ENCODE peak calls at places on chromosome 5, in four cellular contexts. W is neuronal stem cell, J is mesendoderm, X is IMR-90. V is an unnamed sample.

GRCh38 chr5:777756-778161 is 6.8 kb downstream of the ZDHHC11B start:
- DNase-seq in J (no peak), W (no peak), X (no peak), V (peak; percentile 21)

GRCh38 chr5:93174930-93175329 is 406.1 kb downstream of the NR2F1-AS1 start:
- DNase-seq in X (no peak), W (no peak), J (no peak), V (no peak)

GRCh38 chr5:157690690-157691433 is 19.5 kb downstream of the C5orf52 start:
- DNase-seq in X (no peak), J (no peak), W (no peak), V (no peak)

GRCh38 chr5:128236334-128236733 is 152.8 kb downstream of the SLC12A2 start:
- DNase-seq in J (no peak), X (no peak), W (no peak), V (no peak)

GRCh38 chr5:42889311-42889933 is 77.7 kb upstream of the SELENOP start:
- DNase-seq in W (peak; percentile 71), X (peak; percentile 61), J (peak; percentile 84), V (peak; percentile 69)

GRCh38 chr5:35354751-35355150 is 124.5 kb upstream of the PRLR start:
- DNase-seq in J (no peak), W (no peak), X (no peak), V (no peak)

GRCh38 chr5:584846-585245 is 27.3 kb upstream of the CEP72 start:
- DNase-seq in W (no peak), J (no peak), X (no peak), V (no peak)

GRCh38 chr5:138632900-138633489 is 57.8 kb upstream of the HSPA9 start:
- DNase-seq in J (peak; percentile 99), X (peak; percentile 75), W (peak; percentile 82), V (peak; percentile 94)

GRCh38 chr5:518721-519120 is 5.5 kb downstream of the SLC9A3 start:
- DNase-seq in J (no peak), W (no peak), X (no peak), V (no peak)

GRCh38 chr5:401216-402034 is 41.6 kb upstream of the EXOC3 start:
- DNase-seq in W (no peak), J (no peak), X (no peak), V (peak; percentile 25)

GRCh38 chr5:170923910-170924620 is 62.2 kb downstream of the RANBP17 start:
- DNase-seq in W (no peak), X (no peak), J (no peak), V (no peak)

GRCh38 chr5:135173662-135174290 is 139.7 kb upstream of the PITX1 start:
- DNase-seq in J (peak; percentile 30), X (no peak), W (no peak), V (no peak)

GRCh38 chr5:123795688-123796087 is 283.7 kb downstream of the CSNK1G3 start:
- DNase-seq in X (peak; percentile 78), W (no peak), J (no peak), V (no peak)

DNA sequence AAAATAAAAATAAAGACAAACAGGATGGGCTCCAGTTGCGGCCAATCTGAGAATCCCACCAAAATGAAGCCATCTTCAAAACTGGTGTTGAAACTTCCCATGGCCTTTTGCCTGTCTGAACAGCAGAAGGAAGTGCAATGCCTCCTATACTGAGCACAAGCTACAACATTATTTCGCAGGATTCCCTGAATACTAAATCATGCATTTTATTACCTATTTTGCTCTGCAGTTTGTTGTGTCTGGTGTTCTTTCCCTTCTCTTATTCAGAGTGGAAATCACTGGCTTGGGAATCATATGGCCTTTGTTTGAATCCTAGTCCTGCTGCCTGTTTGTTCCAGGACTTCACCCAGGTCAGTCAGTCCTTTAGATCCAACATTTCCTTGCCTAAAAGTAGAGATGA is at the start of gene OR2Y1:
- DNase-seq in X (no peak), J (no peak), W (no peak), V (no peak)
- H3K23ac ChIP-seq in X (no peak within 1 kb of the TSS), J (no peak within 1 kb of the TSS), W (peak within 1 kb of the TSS; percentile 47), V (no peak within 1 kb of the TSS)

GRCh38 chr5:149999359-149999758 is 1.1 kb downstream of the TIGD6 start:
- DNase-seq in J (no peak), X (no peak), W (no peak), V (no peak)

GRCh38 chr5:150000990-150001659 is 586 bp downstream of the HMGXB3 start:
- DNase-seq in W (peak; percentile 32), X (peak; percentile 50), J (peak; percentile 70), V (peak; percentile 39)

GRCh38 chr5:149999866-150000260 is 591 bp downstream of the TIGD6 start:
- DNase-seq in X (no peak), W (no peak), J (no peak), V (no peak)

GRCh38 chr5:150001660-150002493 is 1.3 kb downstream of the HMGXB3 start:
- DNase-seq in X (peak; percentile 75), J (peak; percentile 84), W (peak; percentile 26), V (peak; percentile 56)

GRCh38 chr5:150000261-150000989 is at the start of the genes HMGXB3 and TIGD6:
- DNase-seq in W (peak; percentile 88), J (peak; percentile 99), X (peak; percentile 95), V (peak; percentile 96)
- H3K23ac ChIP-seq in W (peak within 1 kb of the TSS; percentile 95), J (peak within 1 kb of the TSS; percentile 92), X (peak within 1 kb of the TSS; percentile 94), V (no peak within 1 kb of the TSS)

DNA sequence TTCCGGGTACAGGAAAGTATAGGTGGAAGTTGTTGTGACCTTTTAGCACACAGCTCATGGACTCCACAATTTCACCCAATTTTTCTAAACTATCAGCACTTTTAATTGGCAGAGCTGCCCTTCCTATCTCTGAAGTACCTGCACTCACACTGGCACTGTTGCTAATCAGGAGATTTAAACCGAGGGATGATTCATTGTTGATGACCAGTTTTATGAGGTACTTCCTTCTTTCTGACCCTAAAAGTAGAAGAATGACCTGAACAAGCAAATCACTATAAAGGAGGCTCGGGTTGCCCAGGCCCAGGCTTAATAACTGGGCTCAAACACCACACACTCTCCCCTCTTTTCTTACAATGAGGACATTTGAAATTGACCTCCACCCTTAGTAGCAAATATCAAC is 105.9 kb downstream of the KCNN2 start:
- DNase-seq in W (no peak), X (peak; percentile 17), J (no peak), V (no peak)
- H3K23ac ChIP-seq in W (no peak overlapping the region), X (no peak overlapping the region), J (no peak overlapping the region), V (no peak overlapping the region)

GRCh38 chr5:179822059-179822432 is 1.3 kb downstream of the SQSTM1 start:
- DNase-seq in J (no peak), X (no peak), W (no peak), V (no peak)

GRCh38 chr5:179819296-179820126 is 1.2 kb upstream of the SQSTM1 start:
- DNase-seq in W (no peak), X (peak; percentile 77), J (peak; percentile 94), V (peak; percentile 90)

GRCh38 chr5:179821298-179822058 is 773 bp downstream of the SQSTM1 start:
- DNase-seq in X (peak; percentile 90), J (peak; percentile 90), W (no peak), V (peak; percentile 87)

GRCh38 chr5:179820127-179820482 is 600 bp upstream of the SQSTM1 start:
- DNase-seq in X (no peak), J (no peak), W (no peak), V (no peak)

GRCh38 chr5:179820483-179821297 is at the start of gene SQSTM1:
- DNase-seq in W (peak; percentile 81), X (peak; percentile 74), J (peak; percentile 79), V (peak; percentile 73)
- H3K23ac ChIP-seq in W (peak within 1 kb of the TSS; percentile 99), X (peak within 1 kb of the TSS; percentile 92), J (peak within 1 kb of the TSS; percentile 95), V (no peak within 1 kb of the TSS)

GRCh38 chr5:112906637-112907036 is 15.4 kb downstream of the REEP5 start:
- DNase-seq in X (no peak), W (no peak), J (no peak), V (no peak)

GRCh38 chr5:112902561-112902960 is 19.5 kb downstream of the REEP5 start:
- DNase-seq in X (no peak), J (no peak), W (no peak), V (no peak)

GRCh38 chr5:112908854-112909253 is 13.2 kb downstream of the REEP5 start:
- DNase-seq in J (no peak), X (no peak), W (no peak), V (no peak)

DNA sequence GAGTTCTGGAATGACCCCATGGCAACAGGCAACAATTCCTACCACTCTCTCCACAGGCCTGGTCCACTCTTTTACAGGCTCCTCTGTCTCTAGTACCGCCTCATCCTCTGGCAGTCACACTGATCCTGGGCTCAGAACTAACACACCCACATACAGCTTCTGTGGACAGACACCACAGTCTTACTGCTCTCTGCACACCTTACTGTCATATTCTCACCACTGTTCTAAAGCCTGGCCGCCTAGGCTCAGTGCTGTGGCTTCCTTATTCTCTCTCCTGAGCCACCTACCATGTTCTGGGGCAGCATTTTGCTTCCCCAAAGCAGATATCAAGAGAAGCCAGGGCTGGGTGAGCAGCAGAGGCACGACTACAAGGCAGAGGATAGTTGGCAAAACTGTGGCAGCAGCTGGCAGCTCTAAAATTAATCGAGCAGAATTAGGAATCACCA is 14.8 kb downstream of the REEP5 start:
- DNase-seq in J (no peak), X (no peak), W (no peak), V (no peak)
- H3K23ac ChIP-seq in J (no peak overlapping the region), X (no peak overlapping the region), W (no peak overlapping the region), V (no peak overlapping the region)

DNA sequence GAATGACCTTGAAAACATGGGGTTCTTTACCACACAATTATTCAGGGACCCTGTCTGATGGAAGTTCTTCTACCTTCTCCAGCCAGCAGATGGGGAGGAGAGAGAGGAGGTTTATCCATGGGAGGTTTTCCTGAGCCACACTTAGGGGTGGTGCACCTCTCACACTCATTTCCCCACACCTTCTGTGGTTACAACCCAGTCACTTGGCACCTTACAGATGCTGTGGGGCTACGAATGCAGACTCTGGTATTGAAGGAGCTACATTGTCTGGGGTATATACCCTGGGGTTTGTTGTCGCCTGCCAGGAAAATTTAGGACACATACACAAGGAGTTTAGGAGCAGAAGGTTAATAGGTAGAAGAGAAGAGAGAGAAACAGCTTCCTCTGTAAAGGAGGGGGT is 67.5 kb downstream of the F2RL2 start:
- DNase-seq in W (no peak), X (no peak), J (no peak), V (no peak)
- H3K23ac ChIP-seq in W (no peak overlapping the region), X (no peak overlapping the region), J (no peak overlapping the region), V (no peak overlapping the region)

DNA sequence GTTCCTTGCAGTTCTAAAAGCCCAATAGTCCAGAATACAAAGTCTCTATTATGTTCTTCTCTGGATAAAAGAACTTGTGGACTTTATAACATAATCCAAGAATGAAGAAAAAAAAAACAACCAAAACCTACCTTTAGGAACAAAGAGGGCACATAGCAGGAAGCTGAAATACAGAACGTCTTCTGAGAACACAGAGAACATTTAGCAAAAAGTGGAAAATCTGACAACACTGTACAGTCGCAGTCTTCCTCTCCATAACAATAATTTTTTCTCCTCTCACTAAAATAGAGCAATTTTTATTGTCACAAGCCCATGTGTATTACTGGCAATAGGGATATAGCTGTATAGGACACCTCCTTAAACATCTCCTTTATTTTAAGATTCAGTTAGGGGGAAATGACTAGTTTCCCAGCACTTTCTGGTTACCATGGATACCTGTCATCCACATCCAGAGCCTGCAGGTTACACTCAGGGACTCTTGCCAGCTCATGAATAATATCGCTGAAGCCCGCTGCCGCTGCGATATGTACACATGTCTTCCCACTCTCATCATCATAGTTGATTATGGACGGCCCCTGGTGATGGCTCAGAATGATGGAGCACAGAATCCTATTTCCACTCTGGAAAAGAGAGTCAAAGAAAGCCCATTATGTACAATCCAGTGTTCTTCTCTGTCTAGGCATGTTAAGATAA is 106.5 kb downstream of the ANKRD55 start:
- DNase-seq in X (peak; percentile 86), W (no peak), J (no peak), V (no peak)
- H3K23ac ChIP-seq in X (peak overlapping the region; percentile 29), W (no peak overlapping the region), J (no peak overlapping the region), V (no peak overlapping the region)

DNA sequence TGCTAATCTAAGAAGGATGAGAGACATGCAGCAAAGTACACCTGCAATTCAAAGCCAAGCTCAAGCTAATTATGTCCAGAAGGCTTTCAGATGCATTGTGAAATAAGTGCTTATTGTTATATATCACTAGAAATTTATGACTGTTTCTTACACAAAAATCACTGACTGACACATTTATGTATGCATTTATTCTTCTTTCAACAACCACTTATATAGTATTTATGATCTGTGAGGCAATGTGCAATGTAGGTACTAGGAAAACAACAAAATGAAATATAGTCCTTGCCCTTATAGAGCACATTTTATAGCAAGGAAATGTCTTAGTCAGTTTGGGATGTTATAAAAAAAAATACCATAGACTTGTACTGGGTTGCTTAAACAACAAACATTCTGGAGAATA is 167.6 kb downstream of the YIPF5 start:
- DNase-seq in X (no peak), W (no peak), J (no peak), V (no peak)
- H3K23ac ChIP-seq in X (no peak overlapping the region), W (no peak overlapping the region), J (no peak overlapping the region), V (no peak overlapping the region)

V was measured in H9.